ENCODE peak calls at places on chromosome 20, in seven cellular contexts. R, M, L, B, T, P and U are unnamed samples.

GRCh38 chr20:59027746-59028320 is 4.3 kb downstream of the ATP5F1E start:
- DNase-seq in R (no peak), M (no peak), L (no peak), B (no peak), T (no peak), P (no peak), U (no peak)

GRCh38 chr20:49888341-49889244 is 26.7 kb downstream of the SPATA2 start:
- DNase-seq in R (peak), M (peak), L (no peak), B (peak), T (no peak), P (peak), U (peak)

GRCh38 chr20:461254-462198 is 807 bp downstream of the TBC1D20 start:
- DNase-seq in R (peak), M (peak), L (no peak), B (no peak), T (no peak), P (peak), U (peak)

GRCh38 chr20:25296094-25297093 is 48.5 kb downstream of the PYGB start:
- DNase-seq in R (peak), M (no peak), L (no peak), B (no peak), T (no peak), P (no peak), U (no peak)

GRCh38 chr20:33669873-33670640 is 3.3 kb downstream of the ACTL10 start:
- DNase-seq in R (no peak), M (no peak), L (no peak), B (no peak), T (no peak), P (no peak), U (no peak)

GRCh38 chr20:36919715-36920333 is 31.7 kb downstream of the SAMHD1 start:
- DNase-seq in R (peak), M (peak), L (no peak), B (no peak), T (peak), P (no peak), U (no peak)

GRCh38 chr20:56371977-56372376 is 13.2 kb downstream of the FAM210B start:
- DNase-seq in R (no peak), M (no peak), L (no peak), B (no peak), T (no peak), P (no peak), U (no peak)

GRCh38 chr20:4166726-4167035 is 151.3 kb upstream of the RNF24 start:
- DNase-seq in R (no peak), M (no peak), L (no peak), B (no peak), T (no peak), P (no peak), U (no peak)

GRCh38 chr20:9503530-9504251 is 10.7 kb upstream of the LAMP5 start:
- DNase-seq in R (peak), M (peak), L (peak), B (no peak), T (no peak), P (no peak), U (no peak)

GRCh38 chr20:10511507-10512231 is 76.6 kb downstream of the SLX4IP start:
- DNase-seq in R (peak), M (peak), L (peak), B (peak), T (peak), P (peak), U (peak)

GRCh38 chr20:64049060-64049886 is at the start of gene SOX18:
- DNase-seq in R (peak), M (no peak), L (no peak), B (no peak), T (no peak), P (no peak), U (no peak)

GRCh38 chr20:43492101-43492500 is 15.4 kb upstream of the L3MBTL1 start:
- DNase-seq in R (no peak), M (no peak), L (no peak), B (no peak), T (no peak), P (no peak), U (no peak)

GRCh38 chr20:3583765-3584164 is 79.4 kb downstream of the GFRA4 start:
- DNase-seq in R (no peak), M (no peak), L (no peak), B (no peak), T (no peak), P (no peak), U (no peak)

GRCh38 chr20:37651932-37652331 is 41.9 kb upstream of the CTNNBL1 start:
- DNase-seq in R (peak), M (peak), L (no peak), B (no peak), T (no peak), P (no peak), U (no peak)

GRCh38 chr20:37392441-37393195 is 46.7 kb downstream of the SRC start:
- DNase-seq in R (peak), M (no peak), L (no peak), B (no peak), T (no peak), P (no peak), U (peak)

GRCh38 chr20:53580376-53581111 is 13.1 kb downstream of the ZNF217 start:
- DNase-seq in R (no peak), M (no peak), L (no peak), B (no peak), T (no peak), P (no peak), U (no peak)